ENCODE peak calls at places on chromosomes 16 and 17, in four cellular contexts. H is tibial nerve; W is stimulated activated CD8-positive, alpha-beta memory T cell treated with anti-CD3 and anti-CD28 coated beads, Interleukin-2, amount 100 ng/mL, for 1 hour; P is NCI-H2029 treated with DMSO at 0.1 percent for 48 hours. X is an unnamed sample.

GRCh38 chr16:75789237-75789636 is 62.9 kb upstream of the CPHXL start:
- DNase-seq in H (no peak), W (no peak), P (peak; percentile 15), X (peak; percentile 64)

GRCh38 chr17:65553009-65553645 is 8.3 kb downstream of the AXIN2 start:
- DNase-seq in H (no peak), W (no peak), P (no peak), X (no peak)

GRCh38 chr17:82659886-82660285 is 11.6 kb upstream of the WDR45B start:
- DNase-seq in H (no peak), W (no peak), P (no peak), X (no peak)

GRCh38 chr16:14405611-14406537 is 224.2 kb downstream of the PARN start:
- DNase-seq in H (no peak), W (no peak), P (no peak), X (peak; percentile 10)

GRCh38 chr16:67807148-67807682 is 526 bp downstream of the TSNAXIP1 start:
- DNase-seq in H (no peak), W (no peak), P (no peak), X (no peak)

GRCh38 chr17:67063146-67063545 is 18.8 kb downstream of the CACNG1 start:
- DNase-seq in H (no peak), W (no peak), P (no peak), X (no peak)

GRCh38 chr17:7107012-7107754 is 7.4 kb downstream of the ASGR2 start:
- DNase-seq in H (no peak), W (no peak), P (no peak), X (no peak)

GRCh38 chr16:69485816-69486215 is 61.4 kb downstream of the CYB5B start:
- DNase-seq in H (no peak), W (no peak), P (no peak), X (no peak)

GRCh38 chr16:87628940-87629339 is 26.6 kb downstream of the JPH3 start:
- DNase-seq in H (no peak), W (no peak), P (no peak), X (peak; percentile 73)

GRCh38 chr17:71899317-71899716 is 221.5 kb upstream of the SOX9 start:
- DNase-seq in H (no peak), W (no peak), P (no peak), X (no peak)